ENCODE peak calls at places on chromosome 6, in five cellular contexts. H is A549, C is GM12878, O is WTC11, N is HepG2. Q is an unnamed sample.

GRCh38 chr6:701696-702479 is 8.9 kb upstream of the EXOC2 start:
- DNase-seq in H (no peak), C (no peak), O (peak; percentile 30), N (peak; percentile 39), Q (no peak)

GRCh38 chr6:90559931-90560330 is 26.9 kb downstream of the MAP3K7 start:
- DNase-seq in H (no peak), C (no peak), O (no peak), N (no peak), Q (no peak)

GRCh38 chr6:150175611-150176151 is 32.8 kb downstream of the PPP1R14C start:
- DNase-seq in H (no peak), C (no peak), O (no peak), N (no peak), Q (no peak)

GRCh38 chr6:142846459-142846831 is 98.5 kb downstream of the HIVEP2 start:
- DNase-seq in H (no peak), C (no peak), O (no peak), N (no peak), Q (no peak)

GRCh38 chr6:154138806-154139205 is 99.8 kb downstream of the OPRM1 start:
- DNase-seq in H (no peak), C (no peak), O (no peak), N (no peak), Q (no peak)

GRCh38 chr6:150987371-150987828 is 121.9 kb downstream of the MTHFD1L start:
- DNase-seq in H (peak; percentile 39), C (no peak), O (no peak), N (no peak), Q (no peak)

GRCh38 chr6:143097224-143097795 is 36.6 kb downstream of the AIG1 start:
- DNase-seq in H (no peak), C (no peak), O (no peak), N (no peak), Q (no peak)

GRCh38 chr6:165439928-165440554 is 130.6 kb upstream of the C6orf118 start:
- DNase-seq in H (peak; percentile 69), C (no peak), O (no peak), N (peak; percentile 21), Q (no peak)

GRCh38 chr6:14732845-14733757 is 512.8 kb upstream of the JARID2 start:
- DNase-seq in H (peak; percentile 58), C (no peak), O (no peak), N (peak; percentile 31), Q (peak; percentile 39)

GRCh38 chr6:138482816-138483215 is 16.5 kb downstream of the NHSL1 start:
- DNase-seq in H (no peak), C (no peak), O (no peak), N (no peak), Q (no peak)

GRCh38 chr6:10156875-10157274 is 258.0 kb downstream of the TFAP2A start:
- DNase-seq in H (no peak), C (no peak), O (no peak), N (no peak), Q (no peak)

GRCh38 chr6:47073125-47074110 is 31.3 kb upstream of the ADGRF1 start:
- DNase-seq in H (no peak), C (no peak), O (no peak), N (peak; percentile 99), Q (peak; percentile 49)

GRCh38 chr6:127092486-127092885 is 26.0 kb upstream of the RSPO3 start:
- DNase-seq in H (no peak), C (no peak), O (no peak), N (no peak), Q (no peak)

GRCh38 chr6:154595997-154596396 is 85.5 kb upstream of the CNKSR3 start:
- DNase-seq in H (no peak), C (no peak), O (no peak), N (no peak), Q (no peak)

GRCh38 chr6:63565058-63565726 is 7.1 kb upstream of the LOC128125822 start:
- DNase-seq in H (peak; percentile 76), C (no peak), O (no peak), N (peak; percentile 98), Q (no peak)

GRCh38 chr6:155315516-155315871 is 1.2 kb upstream of the TFB1M start:
- DNase-seq in H (no peak), C (no peak), O (no peak), N (peak; percentile 71), Q (no peak)

GRCh38 chr6:106089981-106090380 is 3.8 kb downstream of the PRDM1 start:
- DNase-seq in H (no peak), C (no peak), O (no peak), N (no peak), Q (no peak)

GRCh38 chr6:99236010-99236409 is 113.5 kb downstream of the FAXC start:
- DNase-seq in H (no peak), C (no peak), O (no peak), N (no peak), Q (no peak)

GRCh38 chr6:10146723-10147451 is 268.0 kb downstream of the TFAP2A start:
- DNase-seq in H (peak; percentile 20), C (peak; percentile 8), O (peak; percentile 29), N (peak; percentile 44), Q (peak; percentile 67)

GRCh38 chr6:30883743-30884520 is at the start of gene DDR1:
- DNase-seq in H (peak; percentile 49), C (no peak), O (peak; percentile 58), N (peak; percentile 38), Q (peak; percentile 95)

GRCh38 chr6:75530696-75531095 is 37.1 kb upstream of the FILIP1 start:
- DNase-seq in H (no peak), C (no peak), O (no peak), N (no peak), Q (no peak)

GRCh38 chr6:70709826-70710225 is 42.1 kb downstream of the SMAP1 start:
- DNase-seq in H (peak; percentile 18), C (no peak), O (no peak), N (peak; percentile 5), Q (no peak)

GRCh38 chr6:90156861-90157260 is 139.8 kb downstream of the BACH2 start:
- DNase-seq in H (no peak), C (no peak), O (no peak), N (no peak), Q (no peak)

GRCh38 chr6:100257661-100258395 is 206.9 kb downstream of the SIM1 start:
- DNase-seq in H (peak; percentile 58), C (peak; percentile 11), O (no peak), N (peak; percentile 9), Q (peak; percentile 26)

GRCh38 chr6:137799950-137800568 is 67.0 kb upstream of the TNFAIP3 start:
- DNase-seq in H (peak; percentile 54), C (no peak), O (no peak), N (peak; percentile 59), Q (peak; percentile 62)

GRCh38 chr6:45416700-45417099 is 39.0 kb upstream of the SUPT3H start:
- DNase-seq in H (no peak), C (no peak), O (no peak), N (no peak), Q (no peak)

GRCh38 chr6:150471276-150471675 is 102.5 kb downstream of the IYD start:
- DNase-seq in H (no peak), C (no peak), O (no peak), N (no peak), Q (no peak)

DNA sequence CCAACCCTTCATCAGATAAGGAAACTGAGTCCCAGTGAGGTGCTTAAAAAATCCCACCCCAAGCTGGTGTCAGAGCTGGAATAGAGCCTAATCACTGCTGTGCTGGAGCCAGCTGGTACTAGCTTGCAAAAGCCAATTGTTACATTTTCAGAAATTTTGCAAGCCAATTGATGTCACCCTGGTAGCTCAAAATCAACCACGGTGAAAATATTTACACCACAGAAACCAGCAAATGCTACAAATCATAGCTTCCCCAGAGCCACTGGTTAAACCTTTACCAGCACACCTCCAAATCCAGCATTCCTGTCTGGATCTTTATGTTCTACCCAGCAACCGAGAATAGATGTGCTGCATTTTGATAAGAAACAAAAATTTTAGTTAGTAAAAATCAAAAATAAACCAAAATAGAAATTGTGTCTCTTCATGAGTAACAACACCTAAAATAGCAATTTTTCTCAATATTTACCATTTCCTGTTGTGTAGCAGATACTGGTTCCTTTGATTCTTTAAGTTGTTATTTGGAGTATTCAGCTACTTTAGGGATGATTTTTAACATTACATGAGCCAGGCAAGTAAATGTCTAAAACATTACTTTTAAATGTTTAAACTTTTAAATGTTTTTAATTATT is 7.2 kb upstream of the LCA5 start:
- DNase-seq in H (no peak), C (peak; percentile 44), O (no peak), N (no peak), Q (no peak)
- TF ChIP-seq ESRRA in H (no peak), C (no peak), O (no peak), N (no peak), Q (no peak)

GRCh38 chr6:72755752-72756151 is 133.9 kb downstream of the KCNQ5 start:
- DNase-seq in H (no peak), C (no peak), O (peak; percentile 22), N (no peak), Q (no peak)
- TF ChIP-seq ESRRA in H (no peak), C (no peak), O (no peak), N (no peak), Q (no peak)

GRCh38 chr6:42532038-42532669 is 31.7 kb upstream of the UBR2 start:
- DNase-seq in H (peak; percentile 77), C (no peak), O (no peak), N (peak; percentile 64), Q (peak; percentile 79)
- TF ChIP-seq ESRRA in H (no peak), C (no peak), O (no peak), N (no peak), Q (peak; percentile 83)

DNA sequence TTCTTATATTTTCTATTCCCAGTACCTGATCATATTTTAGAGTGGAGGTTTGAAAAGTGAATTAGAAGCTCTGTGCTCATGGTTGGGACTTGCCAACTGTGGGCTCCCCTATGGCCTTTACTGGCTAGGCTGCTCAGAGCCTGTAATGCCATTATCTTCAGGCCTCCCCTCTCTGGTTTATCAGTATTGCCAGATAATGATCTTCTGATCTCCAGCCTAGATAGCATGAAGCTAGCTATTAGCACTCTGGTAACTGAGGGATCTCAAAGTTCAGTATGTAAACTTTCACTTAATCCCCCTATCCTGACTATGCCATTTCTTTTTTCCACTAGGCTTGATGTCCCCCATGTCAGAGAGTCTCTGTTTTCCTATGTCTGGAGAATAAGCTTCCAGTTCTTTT is 393.7 kb upstream of the CITED2 start:
- DNase-seq in H (no peak), C (no peak), O (no peak), N (no peak), Q (no peak)
- TF ChIP-seq ESRRA in H (no peak), C (no peak), O (no peak), N (no peak), Q (no peak)

Q was measured in K562.